ENCODE peak calls at places on chromosomes 11 and 22, in six cellular contexts. One of them, this sample, is unnamed.

GRCh38 chr22:27262371-27262770 is 539.2 kb downstream of the MN1 start:
- DNase-seq in neural progenitor cell: no peak
- DNase-seq in mesenchymal stem cell: no peak
- DNase-seq in PC-3: no peak
- DNase-seq in HCT116: no peak
- DNase-seq in IMR-90: no peak
- DNase-seq in this sample: no peak

GRCh38 chr11:32385998-32386397 is 49.3 kb downstream of the WT1 start:
- DNase-seq in IMR-90: peak; percentile 41
- DNase-seq in mesenchymal stem cell: peak; percentile 71
- DNase-seq in PC-3: peak; percentile 64
- DNase-seq in neural progenitor cell: peak; percentile 65
- DNase-seq in HCT116: peak; percentile 38
- DNase-seq in this sample: peak; percentile 37

GRCh38 chr22:38953091-38953490 is 4.3 kb upstream of the APOBEC3A start:
- DNase-seq in neural progenitor cell: peak; percentile 0
- DNase-seq in PC-3: no peak
- DNase-seq in HCT116: no peak
- DNase-seq in mesenchymal stem cell: no peak
- DNase-seq in IMR-90: no peak
- DNase-seq in this sample: no peak

GRCh38 chr11:91164452-91164822 is 941.6 kb upstream of the CHORDC1 start:
- DNase-seq in HCT116: no peak
- DNase-seq in neural progenitor cell: no peak
- DNase-seq in PC-3: peak; percentile 56
- DNase-seq in IMR-90: no peak
- DNase-seq in mesenchymal stem cell: peak; percentile 13
- DNase-seq in this sample: no peak

GRCh38 chr11:132234878-132235277 is 864.5 kb downstream of the NTM start:
- DNase-seq in neural progenitor cell: no peak
- DNase-seq in mesenchymal stem cell: peak; percentile 7
- DNase-seq in IMR-90: peak; percentile 93
- DNase-seq in HCT116: no peak
- DNase-seq in PC-3: peak; percentile 15
- DNase-seq in this sample: peak; percentile 90

GRCh38 chr22:47057916-47058585 is 295.6 kb downstream of the TBC1D22A start:
- DNase-seq in PC-3: no peak
- DNase-seq in neural progenitor cell: no peak
- DNase-seq in mesenchymal stem cell: no peak
- DNase-seq in HCT116: no peak
- DNase-seq in IMR-90: no peak
- DNase-seq in this sample: no peak

GRCh38 chr22:37100589-37101127 is 8.9 kb downstream of the TMPRSS6 start:
- DNase-seq in IMR-90: no peak
- DNase-seq in mesenchymal stem cell: no peak
- DNase-seq in PC-3: no peak
- DNase-seq in neural progenitor cell: no peak
- DNase-seq in HCT116: no peak
- DNase-seq in this sample: no peak

GRCh38 chr11:46250071-46251052 is 27.1 kb upstream of the CREB3L1 start:
- DNase-seq in mesenchymal stem cell: peak; percentile 41
- DNase-seq in IMR-90: peak; percentile 70
- DNase-seq in neural progenitor cell: no peak
- DNase-seq in HCT116: no peak
- DNase-seq in PC-3: no peak
- DNase-seq in this sample: peak; percentile 32

GRCh38 chr11:15805726-15806125 is 550.6 kb downstream of the SOX6 start:
- DNase-seq in neural progenitor cell: no peak
- DNase-seq in PC-3: peak; percentile 7
- DNase-seq in mesenchymal stem cell: no peak
- DNase-seq in IMR-90: no peak
- DNase-seq in HCT116: no peak
- DNase-seq in this sample: no peak

GRCh38 chr22:31248138-31248745 is 36.1 kb downstream of the LIMK2 start:
- DNase-seq in PC-3: peak; percentile 52
- DNase-seq in HCT116: no peak
- DNase-seq in neural progenitor cell: peak; percentile 92
- DNase-seq in IMR-90: peak; percentile 94
- DNase-seq in mesenchymal stem cell: peak; percentile 96
- DNase-seq in this sample: peak; percentile 97

GRCh38 chr11:14318581-14318981 is 40.4 kb downstream of the RRAS2 start:
- DNase-seq in HCT116: no peak
- DNase-seq in IMR-90: peak; percentile 37
- DNase-seq in mesenchymal stem cell: no peak
- DNase-seq in neural progenitor cell: no peak
- DNase-seq in PC-3: peak; percentile 64
- DNase-seq in this sample: no peak

GRCh38 chr11:15629690-15630321 is 515.1 kb downstream of the INSC start:
- DNase-seq in HCT116: peak; percentile 16
- DNase-seq in mesenchymal stem cell: no peak
- DNase-seq in neural progenitor cell: peak; percentile 68
- DNase-seq in PC-3: no peak
- DNase-seq in IMR-90: no peak
- DNase-seq in this sample: peak; percentile 18

GRCh38 chr11:18091731-18092130 is 14.2 kb downstream of the SAAL1 start:
- DNase-seq in HCT116: no peak
- DNase-seq in IMR-90: peak; percentile 51
- DNase-seq in PC-3: peak; percentile 4
- DNase-seq in neural progenitor cell: no peak
- DNase-seq in mesenchymal stem cell: no peak
- DNase-seq in this sample: peak; percentile 52

GRCh38 chr11:122853971-122854446 is 15.7 kb downstream of the CRTAM start:
- DNase-seq in IMR-90: peak; percentile 84
- DNase-seq in PC-3: peak; percentile 96
- DNase-seq in HCT116: peak; percentile 84
- DNase-seq in mesenchymal stem cell: peak; percentile 80
- DNase-seq in neural progenitor cell: peak; percentile 82
- DNase-seq in this sample: peak; percentile 88

GRCh38 chr11:69287968-69288882 is 5.7 kb upstream of the MYEOV start:
- DNase-seq in mesenchymal stem cell: no peak
- DNase-seq in IMR-90: no peak
- DNase-seq in neural progenitor cell: no peak
- DNase-seq in PC-3: no peak
- DNase-seq in HCT116: no peak
- DNase-seq in this sample: no peak

GRCh38 chr22:37639771-37640590 is 512 bp downstream of the SH3BP1 start:
- DNase-seq in HCT116: no peak
- DNase-seq in IMR-90: no peak
- DNase-seq in neural progenitor cell: peak; percentile 50
- DNase-seq in mesenchymal stem cell: peak; percentile 23
- DNase-seq in PC-3: no peak
- DNase-seq in this sample: no peak

GRCh38 chr11:47917643-47918369 is 62.6 kb upstream of the PTPRJ start:
- DNase-seq in IMR-90: peak; percentile 98
- DNase-seq in mesenchymal stem cell: peak; percentile 100
- DNase-seq in PC-3: peak; percentile 7
- DNase-seq in HCT116: peak; percentile 85
- DNase-seq in neural progenitor cell: no peak
- DNase-seq in this sample: peak; percentile 96

GRCh38 chr11:45609337-45609736 is 56.1 kb downstream of the CHST1 start:
- DNase-seq in mesenchymal stem cell: no peak
- DNase-seq in HCT116: no peak
- DNase-seq in IMR-90: no peak
- DNase-seq in PC-3: no peak
- DNase-seq in neural progenitor cell: no peak
- DNase-seq in this sample: no peak

GRCh38 chr11:15967166-15967565 is 389.2 kb downstream of the SOX6 start:
- DNase-seq in HCT116: no peak
- DNase-seq in mesenchymal stem cell: peak; percentile 43
- DNase-seq in PC-3: peak; percentile 46
- DNase-seq in neural progenitor cell: no peak
- DNase-seq in IMR-90: no peak
- DNase-seq in this sample: peak; percentile 67

GRCh38 chr22:50315289-50316113 is 8.1 kb upstream of the PLXNB2 start:
- DNase-seq in PC-3: no peak
- DNase-seq in mesenchymal stem cell: no peak
- DNase-seq in IMR-90: no peak
- DNase-seq in neural progenitor cell: no peak
- DNase-seq in HCT116: no peak
- DNase-seq in this sample: no peak

GRCh38 chr11:67400942-67401494 is 640 bp downstream of the PPP1CA start:
- DNase-seq in mesenchymal stem cell: peak; percentile 36
- DNase-seq in IMR-90: no peak
- DNase-seq in neural progenitor cell: no peak
- DNase-seq in PC-3: no peak
- DNase-seq in HCT116: no peak
- DNase-seq in this sample: no peak

GRCh38 chr11:67400251-67400941 is 1.3 kb downstream of the PPP1CA start:
- DNase-seq in PC-3: no peak
- DNase-seq in HCT116: no peak
- DNase-seq in neural progenitor cell: no peak
- DNase-seq in IMR-90: no peak
- DNase-seq in mesenchymal stem cell: peak; percentile 45
- DNase-seq in this sample: no peak

GRCh38 chr11:67398661-67399563 is 2.7 kb downstream of the PPP1CA start:
- DNase-seq in mesenchymal stem cell: no peak
- DNase-seq in PC-3: no peak
- DNase-seq in neural progenitor cell: no peak
- DNase-seq in HCT116: no peak
- DNase-seq in IMR-90: no peak
- DNase-seq in this sample: no peak

GRCh38 chr11:67404515-67405195 is 772 bp downstream of the TBC1D10C start:
- DNase-seq in mesenchymal stem cell: no peak
- DNase-seq in IMR-90: no peak
- DNase-seq in neural progenitor cell: no peak
- DNase-seq in PC-3: no peak
- DNase-seq in HCT116: no peak
- DNase-seq in this sample: no peak

DNA sequence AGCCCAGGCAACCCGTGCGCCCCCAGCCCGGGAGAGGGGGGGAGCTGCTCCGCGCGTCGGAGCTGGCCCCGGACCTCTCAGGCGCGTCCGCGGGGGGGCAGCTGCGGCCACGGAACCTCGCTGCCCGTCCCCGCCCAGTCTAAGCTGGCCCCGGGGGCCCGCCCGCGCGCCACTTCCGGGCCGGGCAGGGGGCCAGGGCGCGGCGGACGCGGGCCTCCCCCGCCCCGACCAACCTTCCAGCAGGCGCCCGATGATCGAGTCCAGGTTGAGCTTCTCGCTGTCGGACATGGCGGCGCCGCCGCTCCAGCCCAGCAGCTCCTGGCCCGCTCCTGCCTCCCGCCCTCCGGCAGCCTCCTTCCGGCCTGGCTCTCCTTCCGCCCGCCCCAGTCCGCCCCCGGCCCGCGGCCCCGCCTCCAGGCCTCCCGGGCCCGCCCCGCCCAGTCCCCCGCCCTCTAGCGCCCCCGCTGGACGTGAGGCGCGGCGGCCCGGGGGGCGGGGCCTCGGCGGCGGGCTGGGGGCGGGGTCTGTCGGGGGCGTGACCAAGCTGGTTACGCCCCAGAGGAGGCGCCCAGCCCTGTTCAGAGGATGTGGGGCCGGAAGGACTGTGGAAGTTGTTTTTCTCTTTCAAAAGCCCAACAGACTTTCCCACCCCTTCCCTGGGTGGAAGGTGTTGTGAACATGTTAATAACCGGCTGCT is at the start of gene PPP1CA:
- DNase-seq in mesenchymal stem cell: peak; percentile 86
- DNase-seq in HCT116: peak; percentile 53
- DNase-seq in PC-3: peak; percentile 88
- DNase-seq in neural progenitor cell: peak; percentile 96
- DNase-seq in IMR-90: peak; percentile 79
- DNase-seq in this sample: peak; percentile 79
- H2AFZ ChIP-seq in mesenchymal stem cell: peak within 1 kb of the TSS; percentile 74
- H2AFZ ChIP-seq in HCT116: no peak within 1 kb of the TSS
- H2AFZ ChIP-seq in PC-3: peak within 1 kb of the TSS; percentile 74
- H2AFZ ChIP-seq in neural progenitor cell: no peak within 1 kb of the TSS
- H2AFZ ChIP-seq in IMR-90: peak within 1 kb of the TSS; percentile 99
- H2AFZ ChIP-seq in this sample: peak within 1 kb of the TSS; percentile 91

GRCh38 chr11:103779054-103779453 is 257.4 kb upstream of the DDI1 start:
- DNase-seq in PC-3: peak; percentile 15
- DNase-seq in mesenchymal stem cell: no peak
- DNase-seq in HCT116: no peak
- DNase-seq in IMR-90: no peak
- DNase-seq in neural progenitor cell: no peak
- DNase-seq in this sample: peak; percentile 49
- H3K9me3 ChIP-seq in PC-3: no peaks in the 10 kb centered on the region
- H3K9me3 ChIP-seq in mesenchymal stem cell: no peaks in the 10 kb centered on the region
- H3K9me3 ChIP-seq in HCT116: no peaks in the 10 kb centered on the region
- H3K9me3 ChIP-seq in IMR-90: no peaks in the 10 kb centered on the region
- H3K9me3 ChIP-seq in neural progenitor cell: no peaks in the 10 kb centered on the region
- H3K9me3 ChIP-seq in this sample: no peaks in the 10 kb centered on the region

GRCh38 chr11:117332843-117333242 is 5.2 kb downstream of the CEP164 start:
- DNase-seq in neural progenitor cell: no peak
- DNase-seq in PC-3: no peak
- DNase-seq in IMR-90: no peak
- DNase-seq in mesenchymal stem cell: no peak
- DNase-seq in HCT116: no peak
- DNase-seq in this sample: no peak

GRCh38 chr11:117328414-117329010 is 858 bp downstream of the CEP164 start:
- DNase-seq in mesenchymal stem cell: peak; percentile 75
- DNase-seq in HCT116: no peak
- DNase-seq in PC-3: peak; percentile 44
- DNase-seq in neural progenitor cell: peak; percentile 25
- DNase-seq in IMR-90: peak; percentile 58
- DNase-seq in this sample: peak; percentile 54

DNA sequence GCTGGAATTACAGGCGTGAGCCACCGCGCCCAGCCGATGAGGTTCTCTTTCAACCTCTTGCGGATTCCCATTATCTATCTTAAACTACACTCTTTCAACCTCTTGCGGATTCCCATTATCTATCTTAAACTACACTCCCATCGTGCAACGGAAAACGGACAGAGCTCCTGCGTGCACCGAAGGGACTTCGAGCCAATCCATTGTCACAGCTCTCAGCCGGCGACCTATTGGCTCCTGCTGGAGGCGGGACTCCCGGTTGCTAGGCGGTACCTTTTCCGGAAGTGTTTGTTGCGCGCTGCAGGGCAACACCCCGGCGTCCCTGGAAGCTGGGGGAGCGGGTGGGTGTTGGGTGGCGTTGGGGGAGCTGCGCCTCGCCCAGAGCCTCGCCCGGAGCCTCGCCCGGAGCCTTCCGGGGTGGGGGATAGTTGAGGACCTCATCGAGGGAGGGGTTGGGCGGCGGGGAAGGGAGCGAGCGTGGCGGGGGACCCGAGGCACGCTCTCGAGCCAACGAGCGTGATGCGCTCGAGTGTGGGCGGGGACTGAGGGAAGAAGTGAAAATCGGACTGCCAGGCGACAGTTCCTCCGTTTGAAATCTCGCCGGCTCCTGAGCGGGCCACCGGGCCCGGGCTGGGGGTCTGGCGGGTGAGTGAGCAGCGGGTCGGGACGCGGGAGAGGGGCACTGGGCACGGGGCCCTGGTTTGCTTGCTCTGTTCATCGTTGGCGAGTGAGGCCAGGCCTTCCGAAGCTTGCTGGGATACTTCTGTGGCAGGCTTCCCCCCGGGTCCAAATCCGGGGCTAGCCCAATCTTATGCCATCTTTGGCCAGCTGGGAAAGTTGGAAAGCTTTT is at the start of gene CEP164:
- DNase-seq in neural progenitor cell: peak; percentile 97
- DNase-seq in PC-3: peak; percentile 98
- DNase-seq in IMR-90: peak; percentile 97
- DNase-seq in mesenchymal stem cell: peak; percentile 97
- DNase-seq in HCT116: peak; percentile 91
- DNase-seq in this sample: peak; percentile 97
- H3K27ac ChIP-seq in neural progenitor cell: no peak within 1 kb of the TSS
- H3K27ac ChIP-seq in PC-3: peak within 1 kb of the TSS; percentile 57
- H3K27ac ChIP-seq in IMR-90: peak within 1 kb of the TSS; percentile 69
- H3K27ac ChIP-seq in mesenchymal stem cell: peak within 1 kb of the TSS; percentile 78
- H3K27ac ChIP-seq in HCT116: peak within 1 kb of the TSS; percentile 57
- H3K27ac ChIP-seq in this sample: peak within 1 kb of the TSS; percentile 94

GRCh38 chr11:103608566-103608965 is 427.9 kb upstream of the DDI1 start:
- DNase-seq in PC-3: peak; percentile 66
- DNase-seq in IMR-90: peak; percentile 64
- DNase-seq in neural progenitor cell: no peak
- DNase-seq in HCT116: no peak
- DNase-seq in mesenchymal stem cell: peak; percentile 70
- DNase-seq in this sample: peak; percentile 40
- H2AFZ ChIP-seq in PC-3: peak overlapping the region; percentile 58
- H2AFZ ChIP-seq in IMR-90: no peak overlapping the region
- H2AFZ ChIP-seq in neural progenitor cell: no peak overlapping the region
- H2AFZ ChIP-seq in HCT116: peak overlapping the region; percentile 87
- H2AFZ ChIP-seq in mesenchymal stem cell: no peak overlapping the region
- H2AFZ ChIP-seq in this sample: no peak overlapping the region

This sample was measured in fibroblast of lung.